ENCODE peak calls at places on chromosomes 3 and 15, in four cellular contexts. F is GM12878, B is HCT116, X is endothelial cell of umbilical vein. U is an unnamed sample.

GRCh38 chr3:127598841-127599570 is 795 bp downstream of the MCM2 start:
- DNase-seq in F (no peak), B (no peak), X (no peak), U (no peak)

GRCh38 chr3:12579919-12580318 is 23.0 kb downstream of the MKRN2 start:
- DNase-seq in F (no peak), B (no peak), X (peak; percentile 37), U (no peak)

GRCh38 chr3:44238889-44239288 is 2.8 kb upstream of the TOPAZ1 start:
- DNase-seq in F (no peak), B (no peak), X (no peak), U (no peak)

GRCh38 chr3:136819784-136820640 is 1.1 kb downstream of the SLC35G2 start:
- DNase-seq in F (no peak), B (no peak), X (peak; percentile 62), U (peak; percentile 68)

GRCh38 chr15:68795298-68795848 is 25.3 kb downstream of the ANP32A start:
- DNase-seq in F (no peak), B (no peak), X (peak; percentile 93), U (no peak)

GRCh38 chr3:122921791-122922651 is 105.5 kb downstream of the SEMA5B start:
- DNase-seq in F (no peak), B (no peak), X (no peak), U (peak; percentile 28)

GRCh38 chr15:68391084-68391483 is 40.9 kb downstream of the ITGA11 start:
- DNase-seq in F (no peak), B (no peak), X (no peak), U (no peak)

GRCh38 chr15:73885954-73886700 is 12.8 kb downstream of the TBC1D21 start:
- DNase-seq in F (no peak), B (no peak), X (no peak), U (no peak)

GRCh38 chr3:171374661-171375285 is 85.4 kb downstream of the TNIK start:
- DNase-seq in F (no peak), B (peak; percentile 29), X (peak; percentile 89), U (peak; percentile 29)

GRCh38 chr3:136979684-136980083 is 21.9 kb downstream of the IL20RB start:
- DNase-seq in F (no peak), B (no peak), X (no peak), U (no peak)

GRCh38 chr3:176776622-176777021 is 420.7 kb downstream of the TBL1XR1 start:
- DNase-seq in F (no peak), B (no peak), X (no peak), U (no peak)

GRCh38 chr15:65952425-65953053 is 83.2 kb downstream of the RAB11A start:
- DNase-seq in F (no peak), B (no peak), X (peak; percentile 46), U (peak; percentile 46)

GRCh38 chr3:48636149-48636548 is 888 bp upstream of the SLC26A6 start:
- DNase-seq in F (no peak), B (no peak), X (no peak), U (no peak)

GRCh38 chr3:187044206-187044605 is 95.1 kb downstream of the RPL39L start:
- DNase-seq in F (no peak), B (no peak), X (peak; percentile 82), U (peak; percentile 72)

GRCh38 chr3:111695584-111696213 is 100.6 kb upstream of the ZBED2 start:
- DNase-seq in F (no peak), B (no peak), X (peak; percentile 40), U (no peak)

GRCh38 chr3:186193534-186194450 is 84.9 kb upstream of the ETV5 start:
- DNase-seq in F (no peak), B (no peak), X (no peak), U (no peak)

GRCh38 chr3:16840111-16840444 is 44.7 kb upstream of the PLCL2 start:
- DNase-seq in F (no peak), B (no peak), X (peak; percentile 42), U (no peak)

GRCh38 chr3:127254730-127255129 is 33.1 kb downstream of the PRR20G start:
- DNase-seq in F (no peak), B (peak; percentile 15), X (no peak), U (peak; percentile 24)

GRCh38 chr15:42343596-42344232 is 15.6 kb upstream of the CAPN3 start:
- DNase-seq in F (no peak), B (no peak), X (no peak), U (no peak)

GRCh38 chr3:134628884-134629283 is 21.9 kb downstream of the KY start:
- DNase-seq in F (no peak), B (no peak), X (no peak), U (no peak)

GRCh38 chr3:119219069-119219468 is 21.6 kb downstream of the B4GALT4 start:
- DNase-seq in F (no peak), B (no peak), X (no peak), U (no peak)

GRCh38 chr3:138862924-138863775 is 28.4 kb upstream of the PIK3CB start:
- DNase-seq in F (no peak), B (peak; percentile 81), X (peak; percentile 70), U (peak; percentile 79)

GRCh38 chr15:40815042-40815678 is 7.9 kb upstream of the DNAJC17 start:
- DNase-seq in F (no peak), B (no peak), X (no peak), U (no peak)

GRCh38 chr3:68306571-68306970 is 625.8 kb downstream of the TAFA4 start:
- DNase-seq in F (no peak), B (no peak), X (no peak), U (peak; percentile 31)

GRCh38 chr3:130849111-130849552 is 44.8 kb upstream of the ATP2C1 start:
- DNase-seq in F (no peak), B (no peak), X (no peak), U (peak; percentile 82)

GRCh38 chr3:125214738-125215137 is 2.2 kb upstream of the SLC12A8 start:
- DNase-seq in F (no peak), B (no peak), X (no peak), U (no peak)

GRCh38 chr3:10284496-10284895 is 8.3 kb downstream of the GHRL start:
- DNase-seq in F (peak; percentile 39), B (no peak), X (no peak), U (no peak)

GRCh38 chr15:50176869-50177268 is 5.1 kb upstream of the SLC27A2 start:
- DNase-seq in F (no peak), B (no peak), X (no peak), U (no peak)

GRCh38 chr15:67801926-67802914 is 23.1 kb upstream of the SKOR1 start:
- DNase-seq in F (no peak), B (no peak), X (no peak), U (no peak)

GRCh38 chr3:139447486-139447885 is 28.8 kb downstream of the RBP2 start:
- DNase-seq in F (no peak), B (no peak), X (no peak), U (no peak)

GRCh38 chr3:135981701-135982403 is 16.3 kb downstream of the PPP2R3A start:
- DNase-seq in F (no peak), B (no peak), X (no peak), U (no peak)

GRCh38 chr3:95707268-95707667 is 1107.1 kb upstream of the EPHA6 start:
- DNase-seq in F (no peak), B (no peak), X (no peak), U (no peak)

DNA sequence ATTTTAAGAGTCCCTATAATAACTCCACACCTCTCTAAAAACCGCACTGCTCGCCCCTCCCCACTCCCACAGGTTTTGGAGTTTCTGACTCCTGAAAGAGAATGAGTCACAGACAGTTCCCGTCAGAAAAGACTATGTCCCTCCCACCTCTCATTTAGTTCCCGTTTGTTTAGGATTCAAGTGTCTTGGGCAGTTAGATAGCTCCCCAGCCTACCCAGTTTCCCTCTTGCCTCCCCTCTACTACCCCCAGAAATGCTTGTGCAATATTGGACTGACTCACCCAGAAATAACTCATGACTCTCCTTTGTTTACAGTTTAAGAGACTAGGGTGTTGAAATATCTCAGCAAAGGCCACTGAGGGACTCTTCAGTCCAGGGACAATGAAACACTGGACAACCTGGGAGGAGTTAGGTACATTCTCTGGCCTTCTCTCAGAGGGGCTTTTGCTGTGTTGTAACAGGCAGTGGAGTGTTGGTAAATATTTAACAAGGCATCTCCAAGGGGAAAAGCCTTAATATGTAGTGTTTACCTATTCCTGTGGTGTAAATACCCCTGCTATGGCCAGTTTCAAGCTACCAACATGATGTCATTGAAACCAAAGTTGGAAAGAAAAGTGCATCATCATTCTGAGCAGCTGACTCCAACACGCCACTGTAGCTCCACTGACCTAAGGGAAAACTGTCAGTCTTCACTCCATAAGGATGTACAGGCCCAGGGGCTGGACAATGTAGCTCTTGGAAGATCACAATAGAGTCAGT is 96.1 kb upstream of the CHD2 start:
- DNase-seq in F (peak; percentile 65), B (peak; percentile 99), X (peak; percentile 28), U (peak; percentile 100)
- TF ChIP-seq POLR2A in F (no peak), B (no peak), X (no peak), U (peak; percentile 33)

GRCh38 chr3:133408961-133409360 is 9.1 kb downstream of the BFSP2 start:
- DNase-seq in F (no peak), B (no peak), X (no peak), U (no peak)
- TF ChIP-seq MAX in F (no peak), B (no peak), X (no peak), U (no peak)

DNA sequence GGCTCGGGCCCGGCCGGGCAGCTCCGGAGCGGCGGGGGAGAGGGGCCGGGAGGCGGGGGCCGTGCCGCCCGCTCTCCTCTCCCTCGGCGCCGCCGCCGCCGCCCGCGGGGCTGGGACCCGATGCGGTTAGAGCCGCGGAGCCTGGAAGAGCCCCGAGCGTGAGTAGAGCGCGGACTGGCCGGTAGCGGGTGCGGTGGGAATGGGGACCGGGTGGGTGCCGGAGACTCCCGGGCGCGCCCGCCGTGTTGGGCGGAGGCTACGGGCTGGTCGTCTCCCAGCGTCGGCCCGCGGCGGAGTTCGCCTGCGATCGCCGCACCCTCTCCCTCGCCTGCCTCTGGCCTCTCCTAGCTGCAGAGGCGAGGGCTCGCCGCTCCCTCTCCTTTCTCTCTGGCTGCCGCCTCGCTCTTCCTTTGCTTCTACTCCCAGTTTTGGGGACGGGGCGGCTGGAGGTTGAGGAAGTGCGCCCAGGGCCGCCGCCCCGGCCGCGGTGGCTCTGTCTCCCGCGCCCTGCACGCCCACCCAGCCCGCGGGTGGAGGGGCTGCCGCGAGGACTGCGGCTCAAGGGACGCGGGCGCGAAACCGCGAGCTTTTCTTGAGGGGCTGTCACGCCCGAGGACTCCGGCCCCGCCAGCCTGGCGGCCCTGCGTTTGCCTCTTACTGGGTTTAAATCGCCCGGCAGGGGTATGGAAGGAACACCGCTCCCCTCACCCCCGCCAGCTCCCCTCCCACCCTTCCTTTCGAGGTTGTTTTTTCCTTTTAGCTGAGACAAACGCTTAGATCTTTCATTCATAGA is 485 bp downstream of the PIK3CA start:
- DNase-seq in F (no peak), B (no peak), X (peak; percentile 71), U (peak; percentile 71)
- TF ChIP-seq POLR2A in F (peak; percentile 61), B (no peak), X (peak; percentile 62), U (no peak)

GRCh38 chr3:132135628-132136333 is 101.0 kb upstream of the CPNE4 start:
- DNase-seq in F (no peak), B (peak; percentile 3), X (peak; percentile 75), U (no peak)
- TF ChIP-seq MAX in F (no peak), B (no peak), X (no peak), U (no peak)